ENCODE peak calls at places on chromosomes 16 and 17, in nine cellular contexts. A, N, I, J, Q, S, G, O and M are unnamed samples.

GRCh38 chr17:81028506-81028858 is 6.5 kb upstream of the BAIAP2 start:
- DNase-seq in A (no peak), N (no peak), I (no peak), J (no peak), Q (no peak), S (peak; percentile 64), G (no peak), O (no peak), M (peak; percentile 49)

GRCh38 chr17:40437095-40437732 is 6.0 kb upstream of the IGFBP4 start:
- DNase-seq in A (no peak), N (no peak), I (no peak), J (no peak), Q (no peak), S (no peak), G (no peak), O (no peak), M (no peak)

GRCh38 chr17:32445075-32445427 is 741 bp downstream of the PSMD11 start:
- DNase-seq in A (no peak), N (peak; percentile 64), I (no peak), J (no peak), Q (peak; percentile 29), S (no peak), G (no peak), O (no peak), M (no peak)

GRCh38 chr16:11462861-11463260 is 117.6 kb downstream of the RMI2 start:
- DNase-seq in A (no peak), N (no peak), I (no peak), J (no peak), Q (no peak), S (no peak), G (no peak), O (no peak), M (no peak)

GRCh38 chr16:10333321-10334032 is 52.4 kb upstream of the ATF7IP2 start:
- DNase-seq in A (no peak), N (no peak), I (peak; percentile 46), J (no peak), Q (no peak), S (no peak), G (no peak), O (no peak), M (no peak)

GRCh38 chr17:4560837-4561241 is 462 bp upstream of the GGT6 start:
- DNase-seq in A (no peak), N (no peak), I (no peak), J (no peak), Q (peak; percentile 37), S (no peak), G (no peak), O (no peak), M (peak; percentile 41)

GRCh38 chr17:16491703-16492612 is at the start of gene LRRC75A:
- DNase-seq in A (peak; percentile 21), N (no peak), I (peak; percentile 57), J (no peak), Q (peak; percentile 53), S (peak; percentile 88), G (no peak), O (no peak), M (peak; percentile 56)

GRCh38 chr16:88561485-88562369 is 8.5 kb upstream of the ZC3H18 start:
- DNase-seq in A (peak; percentile 31), N (peak; percentile 42), I (peak; percentile 46), J (peak; percentile 62), Q (no peak), S (no peak), G (no peak), O (no peak), M (peak; percentile 61)

GRCh38 chr16:85029413-85029794 is 1.8 kb downstream of the KIAA0513 start:
- DNase-seq in A (no peak), N (peak; percentile 67), I (peak; percentile 53), J (no peak), Q (no peak), S (no peak), G (no peak), O (no peak), M (no peak)

GRCh38 chr16:23578096-23578830 is 17.9 kb downstream of the NDUFAB1 start:
- DNase-seq in A (no peak), N (no peak), I (no peak), J (no peak), Q (no peak), S (no peak), G (no peak), O (no peak), M (no peak)

GRCh38 chr16:24668481-24669001 is 60.9 kb upstream of the TNRC6A start:
- DNase-seq in A (no peak), N (peak; percentile 17), I (no peak), J (no peak), Q (peak; percentile 28), S (no peak), G (peak; percentile 89), O (no peak), M (no peak)

GRCh38 chr17:36070427-36070826 is 6.4 kb downstream of the CCL18 start:
- DNase-seq in A (no peak), N (no peak), I (no peak), J (no peak), Q (no peak), S (no peak), G (no peak), O (no peak), M (no peak)

GRCh38 chr17:36069131-36069530 is 5.1 kb downstream of the CCL18 start:
- DNase-seq in A (no peak), N (no peak), I (no peak), J (no peak), Q (no peak), S (no peak), G (no peak), O (no peak), M (no peak)

GRCh38 chr17:36064142-36064541 is at the start of gene CCL18:
- DNase-seq in A (no peak), N (no peak), I (no peak), J (no peak), Q (no peak), S (no peak), G (no peak), O (no peak), M (no peak)

GRCh38 chr17:36068524-36068923 is 4.5 kb downstream of the CCL18 start:
- DNase-seq in A (no peak), N (no peak), I (no peak), J (no peak), Q (no peak), S (no peak), G (no peak), O (no peak), M (no peak)

DNA sequence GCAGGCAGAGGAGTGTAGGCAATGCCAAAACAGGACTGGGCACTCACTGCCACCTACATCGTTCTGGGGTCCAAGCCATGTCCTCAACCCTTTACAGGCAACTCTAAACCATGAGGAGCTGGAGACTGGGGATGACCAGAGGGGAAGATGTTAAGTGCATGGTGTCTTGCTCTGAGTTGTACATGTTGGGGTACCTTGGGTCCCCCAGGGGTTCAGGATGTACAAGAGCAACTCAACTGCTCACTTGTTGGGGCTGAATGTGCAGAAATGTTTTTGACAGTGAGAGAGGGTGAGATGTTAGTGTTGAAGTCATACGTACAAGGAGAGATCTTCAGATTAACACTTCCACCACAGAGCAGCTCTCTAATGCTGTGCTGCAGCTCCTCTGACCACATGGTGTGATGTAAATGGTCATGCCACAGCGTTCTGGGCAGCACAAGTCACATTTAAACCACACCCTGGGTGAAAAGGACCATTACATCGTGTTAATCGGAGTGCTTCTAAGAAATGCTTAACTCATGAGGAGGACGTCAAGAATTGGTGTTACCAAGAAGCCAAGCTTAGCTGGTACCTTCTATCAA is 2.4 kb downstream of the CCL18 start:
- DNase-seq in A (no peak), N (no peak), I (no peak), J (no peak), Q (no peak), S (no peak), G (no peak), O (no peak), M (no peak)
- H3K4me1 ChIP-seq in A (no peaks in the 10 kb centered on the region), N (no peaks in the 10 kb centered on the region), I (no peaks in the 10 kb centered on the region), J (no peaks in the 10 kb centered on the region), Q (no peaks in the 10 kb centered on the region), S (peaks cover 6% of the 10 kb centered on the region), G (no peaks in the 10 kb centered on the region), O (no peaks in the 10 kb centered on the region), M (no peaks in the 10 kb centered on the region)

GRCh38 chr16:15526097-15526496 is 91.7 kb downstream of the BMERB1 start:
- DNase-seq in A (no peak), N (no peak), I (no peak), J (no peak), Q (no peak), S (no peak), G (no peak), O (no peak), M (no peak)

GRCh38 chr16:15523939-15524338 is 89.6 kb downstream of the BMERB1 start:
- DNase-seq in A (no peak), N (no peak), I (no peak), J (no peak), Q (no peak), S (no peak), G (no peak), O (no peak), M (no peak)

GRCh38 chr16:15523092-15523541 is 88.7 kb downstream of the BMERB1 start:
- DNase-seq in A (peak; percentile 16), N (no peak), I (peak; percentile 4), J (peak; percentile 50), Q (peak; percentile 21), S (no peak), G (no peak), O (no peak), M (peak; percentile 59)

GRCh38 chr16:15526731-15527130 is 92.3 kb downstream of the BMERB1 start:
- DNase-seq in A (no peak), N (no peak), I (no peak), J (no peak), Q (no peak), S (no peak), G (no peak), O (no peak), M (no peak)

GRCh38 chr16:15524966-15525365 is 90.6 kb downstream of the BMERB1 start:
- DNase-seq in A (no peak), N (no peak), I (no peak), J (no peak), Q (no peak), S (no peak), G (no peak), O (no peak), M (no peak)
- H3K4me3 ChIP-seq in A (no peak overlapping the region), N (no peak overlapping the region), I (no peak overlapping the region), J (no peak overlapping the region), Q (no peak overlapping the region), S (no peak overlapping the region), G (no peak overlapping the region), O (no peak overlapping the region), M (no peak overlapping the region)

GRCh38 chr16:679808-680624 is at the start of gene STUB1:
- DNase-seq in A (peak; percentile 90), N (peak; percentile 90), I (peak; percentile 80), J (peak; percentile 91), Q (peak; percentile 89), S (peak; percentile 94), G (peak; percentile 90), O (no peak), M (peak; percentile 90)
- H3K4me1 ChIP-seq in A (peaks cover 30% of the 10 kb centered on the region), N (peaks cover 46% of the 10 kb centered on the region), I (peaks cover 49% of the 10 kb centered on the region), J (peaks cover 40% of the 10 kb centered on the region), Q (peaks cover 7% of the 10 kb centered on the region), S (peaks cover 65% of the 10 kb centered on the region), G (peaks cover 38% of the 10 kb centered on the region), O (peaks cover 21% of the 10 kb centered on the region), M (peaks cover 50% of the 10 kb centered on the region)

DNA sequence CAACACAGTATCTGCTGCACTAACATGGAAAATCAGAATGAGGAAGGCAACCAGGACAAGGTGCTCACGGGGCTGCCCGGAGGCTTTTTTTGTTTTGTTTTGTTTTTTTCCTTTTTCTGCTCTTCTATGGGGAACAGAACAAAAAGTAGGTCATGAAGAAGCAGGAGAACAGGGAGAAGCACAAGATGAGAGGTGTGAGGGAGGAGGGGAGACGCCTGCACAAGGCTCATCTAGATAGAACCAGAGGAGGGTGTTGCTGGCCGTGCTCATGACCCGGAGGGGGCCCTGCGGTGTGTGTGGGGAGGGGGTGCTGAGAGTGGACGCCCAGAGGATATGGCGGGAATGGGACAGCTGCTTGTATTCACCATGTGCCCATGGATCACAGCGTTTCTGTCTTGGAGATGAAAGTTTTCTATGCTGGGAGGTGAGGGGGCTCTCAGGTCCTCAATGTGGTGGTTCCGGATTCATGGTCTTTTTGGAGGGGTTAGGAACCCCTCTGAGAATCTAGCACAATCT is 183.7 kb downstream of the FOXL1 start:
- DNase-seq in A (no peak), N (no peak), I (no peak), J (no peak), Q (no peak), S (no peak), G (no peak), O (no peak), M (no peak)
- H3K4me3 ChIP-seq in A (no peak overlapping the region), N (peak overlapping the region; percentile 16), I (no peak overlapping the region), J (no peak overlapping the region), Q (no peak overlapping the region), S (no peak overlapping the region), G (peak overlapping the region; percentile 34), O (no peak overlapping the region), M (no peak overlapping the region)